ENCODE peak calls at places on chromosomes 13 and 19, in five cellular contexts. A, X, D, L and G are unnamed samples.
A peak's percentile ranks its signal among the peaks of the same experiment; 100 is the strongest.

GRCh38 chr19:6276447-6276846 is 3.3 kb downstream of the MLLT1 start:
- DNase-seq in D (peak; percentile 57), X (peak; percentile 95), A (no peak), L (peak; percentile 37), G (no peak)

GRCh38 chr13:20475927-20476691 is 49.5 kb downstream of the CRYL1 start:
- DNase-seq in L (no peak), X (no peak), A (peak; percentile 52), D (peak; percentile 21), G (no peak)

GRCh38 chr19:22530042-22530441 is 104.1 kb upstream of the ZNF492 start:
- DNase-seq in X (no peak), D (no peak), A (no peak), L (no peak), G (no peak)

GRCh38 chr13:26037302-26037701 is 14.5 kb downstream of the SHISA2 start:
- DNase-seq in X (no peak), D (peak; percentile 84), A (no peak), L (no peak), G (peak; percentile 86)

GRCh38 chr13:20400774-20401173 is 124.9 kb downstream of the CRYL1 start:
- DNase-seq in L (peak; percentile 95), D (no peak), A (no peak), X (peak; percentile 53), G (no peak)

GRCh38 chr13:113538689-113539058 is 45.9 kb upstream of the TFDP1 start:
- DNase-seq in L (no peak), D (no peak), A (no peak), X (peak; percentile 72), G (no peak)

GRCh38 chr19:37817180-37817911 is 38.0 kb upstream of the ZNF573 start:
- DNase-seq in X (no peak), D (peak; percentile 80), A (peak; percentile 29), L (no peak), G (no peak)

GRCh38 chr13:71218960-71219359 is 648.0 kb downstream of the DACH1 start:
- DNase-seq in A (no peak), X (no peak), D (peak; percentile 48), L (no peak), G (peak; percentile 3)

GRCh38 chr13:34833562-34834182 is 108.4 kb upstream of the NBEA start:
- DNase-seq in D (peak; percentile 79), X (no peak), A (no peak), L (no peak), G (peak; percentile 62)

GRCh38 chr19:827710-828321 is at the start of gene AZU1:
- DNase-seq in L (no peak), D (no peak), X (no peak), A (no peak), G (no peak)

GRCh38 chr13:102318233-102318632 is 83.6 kb downstream of the FGF14 start:
- DNase-seq in X (no peak), L (no peak), D (no peak), A (no peak), G (no peak)

GRCh38 chr19:45442927-45443461 is 19.3 kb upstream of the ERCC1 start:
- DNase-seq in D (peak; percentile 97), A (no peak), X (peak; percentile 92), L (no peak), G (peak; percentile 21)

GRCh38 chr19:15010497-15011255 is 31.0 kb upstream of the SLC1A6 start:
- DNase-seq in A (no peak), L (no peak), D (peak; percentile 91), X (no peak), G (no peak)

GRCh38 chr13:21321269-21321668 is 137.8 kb downstream of the ZDHHC20 start:
- DNase-seq in D (no peak), X (no peak), L (no peak), A (no peak), G (no peak)

GRCh38 chr19:35742121-35742724 is at the start of gene IGFLR1:
- DNase-seq in A (peak; percentile 47), D (no peak), X (no peak), L (no peak), G (no peak)

GRCh38 chr19:38015216-38015615 is 108.2 kb downstream of the SIPA1L3 start:
- DNase-seq in A (no peak), D (peak; percentile 65), L (no peak), X (no peak), G (no peak)

GRCh38 chr19:49368711-49369358 is 5.2 kb downstream of the DKKL1 start:
- DNase-seq in A (no peak), L (no peak), X (no peak), D (no peak), G (no peak)

GRCh38 chr13:45016792-45017425 is 27.6 kb downstream of the GPALPP1 start:
- DNase-seq in X (no peak), D (no peak), A (no peak), L (no peak), G (no peak)

GRCh38 chr13:77836423-77836822 is 82.2 kb downstream of the EDNRB start:
- DNase-seq in D (no peak), X (no peak), A (no peak), L (peak; percentile 31), G (no peak)

GRCh38 chr13:76826527-76826926 is 59.7 kb downstream of the KCTD12 start:
- DNase-seq in L (no peak), A (no peak), D (no peak), X (no peak), G (no peak)

GRCh38 chr13:106640515-106640914 is 72.6 kb upstream of the ARGLU1 start:
- DNase-seq in L (no peak), D (no peak), X (no peak), A (no peak), G (no peak)

GRCh38 chr19:49690073-49690655 is 752 bp upstream of the CPT1C start:
- DNase-seq in D (peak; percentile 38), A (no peak), L (no peak), X (no peak), G (no peak)

GRCh38 chr19:16423891-16424290 is 47.9 kb downstream of the EPS15L1 start:
- DNase-seq in X (no peak), A (no peak), L (no peak), D (no peak), G (no peak)

GRCh38 chr13:76872686-76873085 is 13.5 kb downstream of the KCTD12 start:
- DNase-seq in A (no peak), X (no peak), D (no peak), L (no peak), G (peak; percentile 32)

GRCh38 chr13:49622174-49622946 is 5.9 kb upstream of the ARL11 start:
- DNase-seq in X (no peak), D (no peak), L (no peak), A (no peak), G (no peak)

GRCh38 chr13:110127986-110128511 is 178.9 kb downstream of the COL4A1 start:
- DNase-seq in D (no peak), A (no peak), L (peak; percentile 65), X (no peak), G (no peak)

GRCh38 chr13:98214008-98214643 is 37.1 kb upstream of the RNF113B start:
- DNase-seq in X (no peak), L (peak; percentile 74), D (no peak), A (no peak), G (no peak)

GRCh38 chr19:20858218-20858617 is 64.8 kb upstream of the ZNF85 start:
- DNase-seq in A (no peak), D (no peak), L (no peak), X (no peak), G (no peak)

GRCh38 chr13:44364601-44365000 is 9.0 kb upstream of the SERP2 start:
- DNase-seq in L (peak; percentile 63), D (peak; percentile 93), X (no peak), A (no peak), G (no peak)